ENCODE peak calls at places on chromosomes 6 and 20, in four cellular contexts. S, R, P and C are unnamed samples.

GRCh38 chr6:3226422-3227362 is 761 bp downstream of the TUBB2B start:
- DNase-seq in P (peak; percentile 72), S (no peak), R (peak; percentile 64), C (no peak)

GRCh38 chr6:117206522-117206921 is 58.8 kb upstream of the VGLL2 start:
- DNase-seq in P (no peak), S (no peak), R (no peak), C (no peak)

GRCh38 chr6:90003069-90003800 is 109.0 kb downstream of the GJA10 start:
- DNase-seq in P (no peak), R (no peak), S (no peak), C (no peak)

GRCh38 chr6:15817100-15817499 is 154.3 kb upstream of the DTNBP1 start:
- DNase-seq in S (no peak), R (no peak), P (peak; percentile 11), C (no peak)

GRCh38 chr20:49325981-49326380 is 48.1 kb upstream of the ZNFX1 start:
- DNase-seq in S (no peak), R (no peak), P (no peak), C (no peak)

GRCh38 chr20:22630698-22631097 is 46.3 kb upstream of the FOXA2 start:
- DNase-seq in S (no peak), R (no peak), P (no peak), C (no peak)

GRCh38 chr20:63896136-63896890 is 1.4 kb downstream of the DNAJC5 start:
- DNase-seq in P (no peak), S (peak; percentile 65), R (peak; percentile 56), C (no peak)

GRCh38 chr6:122833229-122833556 is 44.1 kb downstream of the SMPDL3A start:
- DNase-seq in P (no peak), R (no peak), S (no peak), C (no peak)

GRCh38 chr20:25600632-25601031 is 15.3 kb upstream of the NINL start:
- DNase-seq in S (no peak), P (no peak), R (no peak), C (no peak)

GRCh38 chr6:130756836-130757235 is 70.4 kb upstream of the SMLR1 start:
- DNase-seq in P (no peak), S (no peak), R (no peak), C (no peak)

GRCh38 chr6:156852858-156853216 is 75.7 kb downstream of the ARID1B start:
- DNase-seq in P (no peak), S (no peak), R (peak; percentile 5), C (peak; percentile 46)
- H3K4me3 ChIP-seq in P (no peak overlapping the region), S (no peak overlapping the region), R (no peak overlapping the region), C (no peak overlapping the region)

DNA sequence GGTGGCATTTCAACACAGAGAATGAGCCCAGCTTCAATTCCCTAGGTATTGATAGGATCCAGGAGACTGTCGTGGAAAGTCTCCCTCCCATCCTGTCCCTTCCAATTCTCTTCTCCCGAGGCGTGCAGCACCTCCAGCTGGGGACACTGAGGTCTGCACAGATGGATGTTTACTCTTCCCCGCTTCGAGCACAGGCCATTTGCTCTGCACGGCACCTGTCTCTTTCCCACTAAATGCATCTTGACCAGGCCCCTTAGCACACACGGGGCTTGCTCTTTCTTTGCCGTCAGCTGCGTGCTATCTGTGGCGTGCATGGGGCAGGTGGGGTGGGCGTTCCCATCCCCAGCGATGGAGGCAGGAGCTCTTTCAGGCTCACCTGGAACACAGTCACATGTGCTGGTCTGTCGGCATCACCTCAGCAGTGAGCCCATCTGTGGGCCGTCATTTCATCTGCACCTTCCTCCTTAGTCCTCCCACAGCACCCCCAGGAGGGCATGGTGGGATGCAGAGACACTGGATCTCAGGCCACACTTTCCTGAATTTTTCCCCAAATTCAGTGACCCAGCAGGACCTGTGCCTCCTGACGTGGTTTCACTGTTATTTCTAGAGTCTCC is 35.1 kb downstream of the RBM38 start:
- DNase-seq in S (no peak), R (no peak), P (no peak), C (no peak)
- TF ChIP-seq GABPA in S (no peak), R (no peak), P (no peak), C (no peak)

GRCh38 chr6:41358503-41358902 is 23.1 kb downstream of the NCR2 start:
- DNase-seq in S (no peak), R (no peak), P (no peak), C (peak; percentile 3)
- H3K4me3 ChIP-seq in S (no peak overlapping the region), R (no peak overlapping the region), P (no peak overlapping the region), C (no peak overlapping the region)

GRCh38 chr6:87350516-87350915 is 5.9 kb downstream of the C6orf163 start:
- DNase-seq in S (no peak), R (no peak), P (no peak), C (no peak)
- TF ChIP-seq GABPA in S (no peak), R (no peak), P (no peak), C (no peak)